ENCODE peak calls at places on chromosomes 12 and 14, in four cellular contexts. M is activated B cell treated with CpG ODN at 0.5 μM for 24 hours; T is HFF-Myc; X is CD4-positive, alpha-beta T cell. V is an unnamed sample.

GRCh38 chr12:80140005-80140404 is 40.7 kb downstream of the OTOGL start:
- DNase-seq in M (no peak), X (no peak), T (no peak), V (no peak)

GRCh38 chr12:58616618-58617017 is 303.7 kb downstream of the LRIG3 start:
- DNase-seq in M (no peak), X (no peak), T (no peak), V (no peak)

GRCh38 chr12:16407332-16407731 is 59.9 kb downstream of the MGST1 start:
- DNase-seq in M (no peak), X (no peak), T (no peak), V (no peak)

GRCh38 chr12:50589650-50590435 is 85.1 kb downstream of the DIP2B start:
- DNase-seq in T (peak; percentile 56), M (no peak), X (no peak), V (no peak)

GRCh38 chr12:41032386-41032785 is 155.7 kb upstream of the PDZRN4 start:
- DNase-seq in X (no peak), M (no peak), T (no peak), V (no peak)

GRCh38 chr14:52032196-52032865 is 36.5 kb downstream of the NID2 start:
- DNase-seq in M (no peak), X (no peak), T (no peak), V (no peak)

GRCh38 chr14:20427231-20428009 is 8.5 kb downstream of the KLHL33 start:
- DNase-seq in X (no peak), T (peak; percentile 58), M (no peak), V (no peak)

GRCh38 chr14:95527392-95528002 is 7.4 kb upstream of the GLRX5 start:
- DNase-seq in T (no peak), X (no peak), M (no peak), V (peak; percentile 71)

GRCh38 chr14:86954623-86955022 is 1038.4 kb downstream of the GALC start:
- DNase-seq in T (no peak), M (no peak), X (no peak), V (no peak)

GRCh38 chr14:93084402-93084801 is 31.3 kb downstream of the ITPK1 start:
- DNase-seq in X (no peak), M (no peak), T (no peak), V (no peak)

GRCh38 chr12:24880732-24881131 is 68.2 kb downstream of the BCAT1 start:
- DNase-seq in M (no peak), X (no peak), T (no peak), V (no peak)

GRCh38 chr14:61524211-61524806 is 171.0 kb upstream of the HIF1A start:
- DNase-seq in M (no peak), X (no peak), T (no peak), V (no peak)

GRCh38 chr14:72607386-72608125 is 286.3 kb downstream of the DPF3 start:
- DNase-seq in M (no peak), T (no peak), X (no peak), V (no peak)

GRCh38 chr14:53975444-53975843 is 18.8 kb upstream of the BMP4 start:
- DNase-seq in T (no peak), M (no peak), X (no peak), V (no peak)

GRCh38 chr14:105531088-105531957 is 4.9 kb downstream of the TMEM121 start:
- DNase-seq in M (no peak), T (no peak), X (no peak), V (no peak)

GRCh38 chr12:45235087-45236025 is 19.5 kb downstream of the ANO6 start:
- DNase-seq in X (no peak), T (no peak), M (no peak), V (no peak)

GRCh38 chr14:75140620-75141019 is 13.8 kb upstream of the NEK9 start:
- DNase-seq in T (no peak), X (no peak), M (no peak), V (no peak)

GRCh38 chr14:50425816-50426215 is 29.1 kb upstream of the CDKL1 start:
- DNase-seq in M (no peak), X (no peak), T (no peak), V (no peak)

GRCh38 chr14:89750206-89750867 is 204.2 kb downstream of the EFCAB11 start:
- DNase-seq in X (no peak), M (no peak), T (no peak), V (no peak)

GRCh38 chr14:64960762-64961276 is 11.3 kb downstream of the RAB15 start:
- DNase-seq in X (no peak), M (no peak), T (no peak), V (no peak)

GRCh38 chr14:101196795-101197590 is 293.5 kb upstream of the RTL1 start:
- DNase-seq in X (no peak), T (no peak), M (no peak), V (peak; percentile 16)

GRCh38 chr14:41558527-41558926 is 48.1 kb upstream of the LRFN5 start:
- DNase-seq in T (no peak), M (no peak), X (no peak), V (no peak)

GRCh38 chr14:50892255-50892654 is 20.4 kb downstream of the ABHD12B start:
- DNase-seq in X (no peak), T (no peak), M (no peak), V (no peak)

GRCh38 chr12:27048822-27049752 is 26.7 kb downstream of the MED21 start:
- DNase-seq in T (peak; percentile 72), X (no peak), M (no peak), V (no peak)

GRCh38 chr14:35669782-35670181 is 135.8 kb downstream of the INSM2 start:
- DNase-seq in M (no peak), T (no peak), X (no peak), V (no peak)

GRCh38 chr12:89662623-89663022 is 46.0 kb downstream of the ATP2B1 start:
- DNase-seq in T (no peak), M (no peak), X (no peak), V (no peak)

GRCh38 chr12:123264642-123265041 is 7.0 kb downstream of the CDK2AP1 start:
- DNase-seq in X (no peak), M (no peak), T (no peak), V (no peak)

GRCh38 chr12:132403636-132404434 is 74.4 kb upstream of the GALNT9 start:
- DNase-seq in T (no peak), X (no peak), M (no peak), V (no peak)

GRCh38 chr12:76586764-76587395 is 27.3 kb upstream of the OSBPL8 start:
- DNase-seq in X (peak; percentile 11), T (no peak), M (no peak), V (no peak)

DNA sequence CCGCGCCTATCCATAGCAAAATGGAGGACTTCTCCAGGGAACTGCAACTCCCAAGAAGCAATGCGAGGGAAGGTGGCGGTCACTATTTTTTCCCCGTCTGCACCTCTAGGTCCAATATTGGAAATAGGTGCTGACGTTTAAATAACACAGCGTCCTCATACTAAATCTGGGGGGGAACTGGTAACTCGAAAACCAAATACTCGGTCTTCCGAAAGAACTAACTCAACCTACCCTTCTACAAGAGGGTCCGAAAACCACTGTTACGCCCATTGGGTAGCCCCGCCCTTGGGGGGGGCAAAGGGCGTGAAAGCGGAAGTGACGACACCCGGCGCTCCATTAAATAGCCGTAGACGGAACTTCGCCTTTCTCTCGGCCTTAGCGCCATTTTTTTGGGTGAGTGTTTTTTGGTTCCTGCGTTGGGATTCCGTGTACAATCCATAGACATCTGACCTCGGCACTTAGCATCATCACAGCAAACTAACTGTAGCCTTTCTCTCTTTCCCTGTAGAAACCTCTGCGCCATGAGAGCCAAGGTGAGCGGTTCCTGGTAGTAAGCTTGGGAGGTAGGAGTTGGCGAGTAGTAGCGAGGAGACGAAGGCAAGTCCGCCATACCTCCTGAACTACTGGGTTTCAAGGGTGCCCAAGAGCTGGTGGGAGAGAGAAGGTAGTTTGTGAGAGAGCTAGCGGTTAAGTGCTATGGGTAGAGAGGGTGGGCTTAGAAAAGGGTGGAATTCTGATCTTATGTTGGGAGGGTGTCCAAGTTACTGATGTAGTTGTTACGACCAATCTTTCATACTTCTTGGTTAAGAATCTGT is at the start of gene RPL41:
- DNase-seq in X (peak; percentile 90), M (peak; percentile 92), T (peak; percentile 86), V (peak; percentile 91)
- TF ChIP-seq CTCF in X (no peak), M (no peak), T (no peak), V (no peak)

DNA sequence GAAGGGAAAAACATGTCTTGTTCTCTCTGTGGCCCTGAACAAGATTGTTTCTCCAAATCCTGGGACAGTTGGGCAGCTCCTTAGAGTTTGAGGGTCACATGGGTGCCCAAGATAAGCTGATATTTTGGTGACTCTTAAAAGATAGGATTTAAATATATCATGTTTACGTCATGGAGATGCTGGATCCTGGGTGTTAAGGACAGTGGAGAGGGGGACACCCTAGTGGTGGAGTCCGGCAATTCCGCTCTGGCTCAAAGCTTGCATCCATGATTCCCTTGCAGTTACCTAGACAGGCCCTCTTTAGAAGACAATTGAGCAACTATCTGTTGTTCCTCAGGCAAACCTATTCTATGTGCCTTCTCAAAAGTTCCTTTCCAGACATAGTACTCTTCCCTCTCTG is 101.8 kb downstream of the CMKLR1 start:
- DNase-seq in X (no peak), M (no peak), T (no peak), V (no peak)
- TF ChIP-seq CTCF in X (no peak), M (no peak), T (peak; percentile 45), V (no peak)

DNA sequence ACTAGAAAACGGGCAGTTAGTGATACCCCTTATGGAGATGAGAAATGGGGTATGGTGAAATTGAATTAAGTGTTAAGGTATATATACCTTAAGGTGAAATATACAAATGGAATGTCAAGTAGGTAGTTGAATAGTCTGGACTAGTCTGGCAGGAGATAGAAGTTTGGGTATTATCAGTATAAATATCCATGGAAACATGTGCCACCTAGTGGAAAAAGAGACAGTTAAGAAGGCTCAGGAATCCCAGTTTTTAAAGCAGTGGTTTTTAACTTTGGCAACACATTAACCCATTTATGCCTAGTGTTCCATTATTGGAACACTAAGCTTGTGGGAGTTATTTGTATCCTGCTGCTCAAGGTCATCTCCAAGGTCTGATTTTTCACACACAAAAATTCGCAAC is 38.6 kb upstream of the TPH2 start:
- DNase-seq in M (no peak), X (no peak), T (no peak), V (no peak)
- TF ChIP-seq CTCF in M (no peak), X (no peak), T (no peak), V (no peak)

GRCh38 chr12:65879878-65880277 is 55.6 kb downstream of the HMGA2 start:
- DNase-seq in T (no peak), M (no peak), X (no peak), V (no peak)

GRCh38 chr12:65882504-65882903 is 58.2 kb downstream of the HMGA2 start:
- DNase-seq in T (no peak), X (no peak), M (no peak), V (no peak)

GRCh38 chr12:65881348-65881961 is 57.2 kb downstream of the HMGA2 start:
- DNase-seq in X (no peak), T (no peak), M (no peak), V (no peak)

GRCh38 chr12:65885312-65885711 is 61.0 kb downstream of the HMGA2 start:
- DNase-seq in M (no peak), T (no peak), X (no peak), V (no peak)

GRCh38 chr12:65881965-65882413 is 57.7 kb downstream of the HMGA2 start:
- DNase-seq in M (no peak), X (no peak), T (no peak), V (no peak)
- TF ChIP-seq CTCF in M (no peak), X (no peak), T (peak; percentile 3), V (no peak)

V was measured in omental fat pad.